ENCODE peak calls at places on chromosomes 3 and 15, in seven cellular contexts. A is dorsolateral prefrontal cortex, G is H9, Q is foreskin keratinocyte, L is hepatocyte, I is AG09309, D is GM12865. T is an unnamed sample.

GRCh38 chr3:54932606-54933005 is 4.7 kb upstream of the LRTM1 start:
- DNase-seq in Q (no peak), D (no peak), A (peak; percentile 50), L (no peak), G (no peak), I (no peak), T (no peak)

GRCh38 chr3:143170676-143171075 is 51.1 kb downstream of the CHST2 start:
- DNase-seq in D (peak; percentile 29), G (no peak), Q (peak; percentile 26), A (no peak), L (no peak), I (no peak), T (no peak)

GRCh38 chr15:31278056-31278445 is 48.6 kb upstream of the KLF13 start:
- DNase-seq in G (peak; percentile 27), A (no peak), Q (no peak), D (no peak), L (no peak), I (no peak), T (no peak)

GRCh38 chr3:132134611-132135010 is 99.8 kb upstream of the CPNE4 start:
- DNase-seq in I (peak; percentile 73), Q (peak; percentile 87), A (no peak), D (no peak), G (no peak), L (no peak), T (no peak)

GRCh38 chr3:175346573-175347356 is 487.6 kb downstream of the NAALADL2 start:
- DNase-seq in Q (peak; percentile 83), D (peak; percentile 76), L (peak; percentile 19), I (peak; percentile 94), G (no peak), A (peak; percentile 5), T (no peak)

GRCh38 chr3:54120657-54121403 is 1.5 kb upstream of the CACNA2D3 start:
- DNase-seq in L (peak; percentile 30), A (no peak), I (no peak), G (peak; percentile 69), Q (peak; percentile 50), D (peak; percentile 57), T (peak; percentile 33)

GRCh38 chr15:94196536-94196935 is 34.8 kb upstream of the MCTP2 start:
- DNase-seq in Q (no peak), I (peak; percentile 24), L (no peak), G (no peak), D (no peak), A (no peak), T (no peak)

GRCh38 chr15:85379403-85380131 is 836 bp upstream of the AKAP13 start:
- DNase-seq in G (no peak), L (peak; percentile 13), I (no peak), A (no peak), D (peak; percentile 59), Q (peak; percentile 42), T (peak; percentile 10)

GRCh38 chr3:197363553-197364409 is 65.4 kb upstream of the DLG1 start:
- DNase-seq in Q (no peak), D (no peak), G (no peak), L (no peak), I (no peak), A (no peak), T (no peak)

GRCh38 chr15:85494035-85494793 is 113.8 kb downstream of the AKAP13 start:
- DNase-seq in G (no peak), Q (peak; percentile 89), I (peak; percentile 64), D (no peak), A (no peak), L (peak; percentile 64), T (no peak)

GRCh38 chr3:88775026-88775690 is 332.3 kb upstream of the EPHA3 start:
- DNase-seq in A (no peak), G (no peak), I (no peak), L (no peak), D (no peak), Q (peak; percentile 74), T (no peak)

GRCh38 chr3:147415337-147415736 is 6.2 kb downstream of the ZIC1 start:
- DNase-seq in A (no peak), G (peak; percentile 55), I (no peak), L (no peak), D (no peak), Q (no peak), T (no peak)

GRCh38 chr3:119673875-119674274 is 3.3 kb downstream of the COX17 start:
- DNase-seq in G (no peak), I (no peak), A (no peak), L (no peak), Q (no peak), D (no peak), T (no peak)

GRCh38 chr3:10558726-10559125 is 53.3 kb upstream of the ATP2B2 start:
- DNase-seq in I (no peak), A (peak; percentile 82), Q (no peak), L (no peak), D (no peak), G (no peak), T (no peak)

GRCh38 chr3:78148986-78149717 is 1109.3 kb downstream of the ROBO2 start:
- DNase-seq in A (no peak), I (no peak), L (no peak), G (no peak), Q (no peak), D (no peak), T (no peak)

GRCh38 chr3:141482250-141482937 is 4.4 kb upstream of the RASA2 start:
- DNase-seq in D (no peak), Q (peak; percentile 88), I (peak; percentile 72), L (no peak), G (no peak), A (no peak), T (no peak)

GRCh38 chr15:62524848-62525247 is 359.8 kb upstream of the C2CD4B start:
- DNase-seq in I (peak; percentile 20), A (no peak), D (no peak), L (no peak), G (no peak), Q (peak; percentile 50), T (no peak)

GRCh38 chr3:183098538-183099025 is 714 bp downstream of the MCCC1 start:
- DNase-seq in L (peak; percentile 22), D (peak; percentile 63), Q (peak; percentile 26), I (no peak), A (no peak), G (no peak), T (no peak)

GRCh38 chr3:51953445-51953844 is 1.7 kb upstream of the GPR62 start:
- DNase-seq in A (no peak), L (no peak), I (peak; percentile 52), D (no peak), G (no peak), Q (peak; percentile 59), T (no peak)

GRCh38 chr3:105829229-105829628 is 39.6 kb downstream of the CBLB start:
- DNase-seq in G (no peak), I (no peak), D (no peak), L (no peak), Q (no peak), A (no peak), T (no peak)

DNA sequence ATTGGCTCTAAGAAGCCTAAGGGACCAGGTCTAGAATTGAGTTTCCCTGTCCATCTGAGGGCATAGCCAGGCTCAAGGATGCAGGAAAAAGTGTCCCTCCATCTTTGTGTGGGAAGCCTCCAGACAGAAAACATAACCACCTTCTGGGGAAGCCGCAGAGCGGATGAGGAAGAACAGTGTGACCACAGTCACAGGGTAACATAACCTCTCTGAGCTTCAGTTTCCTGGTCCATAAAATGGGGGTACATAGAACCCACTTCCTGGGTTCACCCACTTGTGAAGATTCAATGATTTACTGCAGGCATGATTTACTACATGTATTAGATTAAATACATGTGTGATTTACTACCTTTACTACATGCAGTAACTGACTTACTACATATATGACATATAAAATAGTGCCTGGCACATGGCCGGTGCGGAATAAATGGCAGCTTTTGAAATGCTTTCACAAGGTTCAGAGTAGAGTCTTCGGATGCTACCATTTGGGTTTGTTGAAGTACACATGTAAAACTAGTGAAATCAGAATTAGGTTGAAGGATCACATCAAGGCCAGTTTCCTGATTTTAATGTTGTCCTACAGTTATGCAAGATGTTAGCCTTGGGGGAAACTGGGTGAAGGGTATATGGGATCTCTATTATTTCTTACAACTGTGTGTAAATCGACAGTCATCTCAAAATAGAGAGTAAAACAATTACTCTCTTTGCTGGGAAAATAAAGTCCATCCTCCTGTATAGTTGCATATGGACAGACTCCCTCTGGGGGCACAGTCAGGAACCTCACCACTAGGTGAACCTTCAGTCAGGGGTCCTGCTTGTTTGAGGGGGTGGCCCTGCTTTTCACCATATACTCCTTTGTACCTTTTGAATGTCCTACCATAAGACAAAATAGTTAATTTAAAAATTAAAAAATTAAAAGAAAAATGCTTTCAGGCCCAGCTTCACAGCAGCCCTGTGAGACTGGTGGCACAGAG is 86.0 kb downstream of the SEMA5B start:
- DNase-seq in I (no peak), L (no peak), D (no peak), G (no peak), A (no peak), Q (no peak), T (no peak)
- TF ChIP-seq CTCF in I (peak; percentile 53), L (peak; percentile 19), D (no peak), G (peak; percentile 57), A (peak; percentile 11), Q (peak; percentile 52), T (peak; percentile 45)

GRCh38 chr3:8097690-8098089 is 403.9 kb upstream of the LMCD1 start:
- DNase-seq in Q (no peak), D (no peak), A (no peak), I (no peak), L (no peak), G (no peak), T (no peak)
- TF ChIP-seq CTCF in Q (peak; percentile 33), D (no peak), A (peak; percentile 10), I (no peak), L (no peak), G (peak; percentile 10), T (peak; percentile 6)

GRCh38 chr3:33141006-33141405 is 27.2 kb downstream of the CRTAP start:
- DNase-seq in G (no peak), Q (no peak), D (no peak), L (no peak), I (no peak), A (no peak), T (no peak)

GRCh38 chr3:33145901-33146580 is 32.2 kb downstream of the CRTAP start:
- DNase-seq in D (no peak), G (no peak), L (no peak), Q (no peak), I (no peak), A (no peak), T (no peak)

GRCh38 chr3:33146791-33147445 is 33.1 kb downstream of the CRTAP start:
- DNase-seq in Q (no peak), D (no peak), L (no peak), G (no peak), A (no peak), I (peak; percentile 13), T (no peak)

GRCh38 chr3:33145221-33145900 is 31.5 kb downstream of the CRTAP start:
- DNase-seq in I (no peak), Q (no peak), D (no peak), A (no peak), G (no peak), L (no peak), T (no peak)

GRCh38 chr3:33144433-33144832 is 30.6 kb downstream of the CRTAP start:
- DNase-seq in Q (no peak), D (peak; percentile 55), I (no peak), G (peak; percentile 79), A (no peak), L (no peak), T (peak; percentile 14)
- TF ChIP-seq CTCF in Q (peak; percentile 49), D (peak; percentile 56), I (peak; percentile 27), G (peak; percentile 89), A (no peak), L (peak; percentile 11), T (peak; percentile 64)

DNA sequence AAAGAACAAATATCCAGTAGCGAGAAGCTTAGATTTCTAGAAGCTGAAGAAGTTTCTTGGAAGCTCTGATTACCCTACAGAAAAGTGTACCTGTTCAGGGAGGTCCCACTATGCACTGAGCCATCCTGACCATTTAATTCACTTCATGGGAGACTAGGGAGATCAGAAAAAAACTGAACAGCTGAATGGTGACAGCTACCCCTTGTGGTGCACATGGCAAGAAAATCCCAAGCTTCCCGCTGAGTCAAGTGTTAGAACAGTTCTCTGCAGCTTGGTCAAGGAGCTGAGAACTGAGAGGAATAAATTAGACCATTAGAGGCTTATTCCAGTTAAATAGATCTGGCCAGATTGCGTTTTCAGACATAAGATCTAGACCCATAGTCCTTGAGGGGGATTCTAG is 197.2 kb upstream of the VEPH1 start:
- DNase-seq in A (no peak), D (no peak), L (no peak), G (peak; percentile 35), Q (no peak), I (no peak), T (peak; percentile 7)
- TF ChIP-seq CTCF in A (no peak), D (no peak), L (no peak), G (peak; percentile 37), Q (no peak), I (peak; percentile 6), T (no peak)

T was measured in endothelial cell.